ENCODE peak calls at places on chromosomes 13 and 19, in six cellular contexts. M, G, C, W, Z and I are unnamed samples.

GRCh38 chr13:32211788-32212187 is 103.4 kb downstream of the ZAR1L start:
- DNase-seq in C (no peak), G (no peak), Z (no peak), M (no peak), W (no peak), I (no peak)

GRCh38 chr13:29454931-29455481 is 140.5 kb downstream of the SLC7A1 start:
- DNase-seq in M (peak; percentile 62), W (peak; percentile 4), C (peak; percentile 15), Z (no peak), G (no peak), I (peak; percentile 32)

GRCh38 chr13:50509771-50510441 is 333.6 kb downstream of the DLEU7 start:
- DNase-seq in G (no peak), Z (no peak), M (peak; percentile 47), W (no peak), C (no peak), I (no peak)

GRCh38 chr13:93690139-93690538 is 463.5 kb downstream of the GPC6 start:
- DNase-seq in M (peak; percentile 18), G (no peak), W (no peak), C (no peak), Z (no peak), I (peak; percentile 27)

GRCh38 chr19:51192689-51193088 is 32.2 kb upstream of the CD33 start:
- DNase-seq in Z (no peak), W (no peak), M (no peak), C (no peak), G (no peak), I (no peak)

GRCh38 chr13:79972066-79972569 is 368.8 kb downstream of the SPRY2 start:
- DNase-seq in M (no peak), Z (no peak), W (no peak), C (no peak), G (no peak), I (no peak)

GRCh38 chr13:32585625-32586021 is 629 bp upstream of the PDS5B start:
- DNase-seq in C (peak; percentile 17), Z (peak; percentile 77), M (peak; percentile 23), W (no peak), G (no peak), I (no peak)

GRCh38 chr13:111282425-111282824 is 38.0 kb upstream of the TEX29 start:
- DNase-seq in W (no peak), Z (no peak), C (peak; percentile 61), M (no peak), G (no peak), I (no peak)

GRCh38 chr13:108322206-108322824 is 52.8 kb downstream of the TNFSF13B start:
- DNase-seq in Z (no peak), W (peak; percentile 4), M (peak; percentile 68), C (no peak), G (no peak), I (peak; percentile 24)

GRCh38 chr19:55117063-55117635 is 288 bp downstream of the PPP1R12C start:
- DNase-seq in Z (peak; percentile 90), G (no peak), M (peak; percentile 22), C (peak; percentile 20), W (no peak), I (peak; percentile 81)

GRCh38 chr13:91922969-91923592 is 524.7 kb downstream of the GPC5 start:
- DNase-seq in G (no peak), C (no peak), Z (no peak), W (no peak), M (peak; percentile 12), I (no peak)

GRCh38 chr19:29694669-29695627 is 20.1 kb downstream of the C19orf12 start:
- DNase-seq in G (peak; percentile 73), Z (peak; percentile 95), M (peak; percentile 80), W (peak; percentile 84), C (peak; percentile 88), I (peak; percentile 66)

GRCh38 chr13:107518292-107518691 is 697.0 kb downstream of the LIG4 start:
- DNase-seq in Z (no peak), G (no peak), W (no peak), M (peak; percentile 18), C (no peak), I (no peak)

GRCh38 chr13:94825507-94825906 is 113.2 kb upstream of the SOX21 start:
- DNase-seq in C (peak; percentile 41), G (peak; percentile 26), Z (no peak), W (no peak), M (no peak), I (no peak)

GRCh38 chr19:13097331-13098258 is 5.1 kb downstream of the LYL1 start:
- DNase-seq in G (no peak), W (no peak), Z (peak; percentile 94), C (no peak), M (peak; percentile 89), I (peak; percentile 88)

GRCh38 chr13:41311607-41312500 is 787 bp downstream of the NAA16 start:
- DNase-seq in W (no peak), C (peak; percentile 77), M (peak; percentile 64), G (no peak), Z (peak; percentile 92), I (peak; percentile 80)

GRCh38 chr19:57056972-57057371 is 62.8 kb upstream of the USP29 start:
- DNase-seq in C (no peak), W (no peak), Z (no peak), M (no peak), G (no peak), I (no peak)

GRCh38 chr13:38045278-38046048 is 175.9 kb upstream of the TRPC4 start:
- DNase-seq in Z (no peak), M (peak; percentile 52), W (no peak), G (no peak), C (no peak), I (peak; percentile 67)

GRCh38 chr13:46624353-46624752 is 71.4 kb downstream of the LRCH1 start:
- DNase-seq in G (no peak), M (no peak), Z (no peak), C (no peak), W (no peak), I (no peak)

GRCh38 chr13:100987993-100988392 is 313.4 kb upstream of the TMTC4 start:
- DNase-seq in Z (no peak), C (peak; percentile 5), W (no peak), G (no peak), M (no peak), I (no peak)

GRCh38 chr19:20186163-20186562 is 19.1 kb downstream of the ZNF486 start:
- DNase-seq in Z (no peak), C (peak; percentile 11), G (no peak), M (no peak), W (no peak), I (no peak)

GRCh38 chr13:98103942-98104880 is 38.7 kb upstream of the FARP1 start:
- DNase-seq in M (no peak), Z (no peak), G (no peak), C (no peak), W (peak; percentile 48), I (no peak)

GRCh38 chr13:25738342-25738771 is 313.5 kb downstream of the SHISA2 start:
- DNase-seq in Z (no peak), M (peak; percentile 8), W (no peak), G (no peak), C (peak; percentile 34), I (peak; percentile 42)

GRCh38 chr13:24617394-24618218 is 62.6 kb upstream of the ATP12A start:
- DNase-seq in M (no peak), W (no peak), C (no peak), Z (no peak), G (no peak), I (no peak)

GRCh38 chr19:38851622-38852230 is 1.9 kb upstream of the HNRNPL start:
- DNase-seq in G (peak; percentile 92), C (peak; percentile 97), W (peak; percentile 97), M (peak; percentile 92), Z (peak; percentile 98), I (peak; percentile 94)
- TF ChIP-seq POLR2A in G (no peak), C (peak; percentile 86), W (peak; percentile 68), M (peak; percentile 55), Z (peak; percentile 85), I (peak; percentile 69)

DNA sequence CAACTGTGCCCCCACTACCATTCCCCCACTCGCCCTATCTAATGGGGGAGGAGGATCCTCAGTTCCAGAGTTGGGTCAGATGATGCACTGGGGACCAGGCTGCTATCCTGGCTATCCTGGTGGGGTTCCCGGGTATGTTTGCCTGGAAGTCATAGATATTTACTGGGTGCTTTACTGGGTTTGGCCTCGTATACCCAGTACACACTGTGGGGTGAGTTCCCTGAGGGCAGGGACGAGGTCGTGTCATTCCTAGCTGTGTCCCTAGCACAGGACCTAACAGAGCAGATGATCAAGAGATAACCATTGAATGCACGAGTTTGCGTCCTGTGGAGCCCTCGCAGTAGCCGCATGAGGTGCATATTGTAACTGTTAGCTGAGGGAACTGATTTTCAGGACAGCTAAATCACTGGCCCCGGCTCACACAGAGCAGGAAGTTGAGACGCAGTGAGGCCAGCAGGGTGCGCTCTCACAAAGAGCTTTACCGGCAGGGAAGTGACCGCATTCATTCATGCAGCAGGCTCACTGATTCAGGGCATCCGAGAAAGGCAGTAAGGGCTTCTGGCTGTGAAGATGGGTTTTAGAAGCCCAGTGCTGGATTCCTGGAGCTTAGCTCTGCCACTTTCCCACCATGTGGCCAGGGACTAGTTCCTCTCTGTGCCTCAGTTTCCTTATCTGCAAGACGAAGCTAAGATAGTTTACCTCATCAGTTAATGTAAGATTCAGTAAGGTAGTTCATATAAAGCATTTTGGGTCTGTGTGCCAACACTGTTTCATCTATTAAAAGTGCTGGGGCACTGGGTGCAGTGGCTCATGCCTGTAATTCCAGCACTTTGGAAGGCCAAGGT is 6.0 kb downstream of the RUVBL2 start:
- DNase-seq in C (peak; percentile 67), Z (peak; percentile 87), G (peak; percentile 27), W (peak; percentile 81), M (peak; percentile 67), I (peak; percentile 73)
- TF ChIP-seq POLR2A in C (no peak), Z (no peak), G (no peak), W (no peak), M (no peak), I (no peak)

GRCh38 chr13:48975926-48976676 is 389 bp downstream of the FNDC3A start:
- DNase-seq in C (peak; percentile 90), M (peak; percentile 95), W (peak; percentile 38), G (peak; percentile 71), Z (peak; percentile 97), I (peak; percentile 94)
- TF ChIP-seq POLR2A in C (peak; percentile 77), M (peak; percentile 58), W (peak; percentile 44), G (no peak), Z (no peak), I (peak; percentile 90)

GRCh38 chr13:45280751-45281634 is 60.0 kb downstream of the TPT1 start:
- DNase-seq in C (peak; percentile 79), Z (no peak), G (peak; percentile 58), W (peak; percentile 79), M (peak; percentile 68), I (peak; percentile 53)

GRCh38 chr13:45276887-45277286 is 64.1 kb downstream of the TPT1 start:
- DNase-seq in W (no peak), M (peak; percentile 66), G (no peak), Z (no peak), C (no peak), I (no peak)

GRCh38 chr13:45282994-45283393 is 58.0 kb downstream of the TPT1 start:
- DNase-seq in M (no peak), W (no peak), C (no peak), G (no peak), Z (no peak), I (no peak)

GRCh38 chr13:45278096-45278645 is 62.8 kb downstream of the TPT1 start:
- DNase-seq in C (no peak), W (no peak), G (no peak), M (no peak), Z (no peak), I (no peak)
- TF ChIP-seq POLR2A in C (no peak), W (no peak), G (no peak), M (no peak), Z (no peak), I (no peak)